ENCODE peak calls at places on chromosomes 1 and 21, in six cellular contexts. H is cardiac fibroblast; T is stimulated activated CD4-positive, alpha-beta T cell treated with anti-CD3 and anti-CD28 coated beads, Interleukin-4, amount 100 ng/mL, for 48 hours; J is stomach; X is NCI-H1436; S is mucosa of gallbladder. B is an unnamed sample.

GRCh38 chr1:59568158-59568935 is 246.4 kb upstream of the HOOK1 start:
- DNase-seq in T (no peak), J (no peak), S (no peak), X (no peak), H (peak), B (no peak)

GRCh38 chr21:22476214-22476613 is 1478.0 kb downstream of the NCAM2 start:
- DNase-seq in J (no peak), S (no peak), H (no peak), T (no peak), X (no peak), B (no peak)

GRCh38 chr1:62727656-62728396 is 39.6 kb upstream of the DOCK7 start:
- DNase-seq in J (no peak), T (no peak), S (no peak), X (no peak), H (no peak), B (no peak)

GRCh38 chr1:2786329-2787162 is 14.9 kb downstream of the TTC34 start:
- DNase-seq in S (peak), H (no peak), X (peak), J (peak), T (peak), B (no peak)

GRCh38 chr1:8010080-8010664 is 15.9 kb downstream of the ERRFI1 start:
- DNase-seq in X (no peak), T (no peak), H (peak), S (no peak), J (no peak), B (no peak)

GRCh38 chr1:2628933-2629626 is 3.7 kb downstream of the MMEL1 start:
- DNase-seq in S (no peak), T (no peak), X (no peak), H (no peak), J (no peak), B (no peak)

GRCh38 chr1:212234431-212235298 is 50.5 kb upstream of the PPP2R5A start:
- DNase-seq in S (peak), X (no peak), T (no peak), H (peak), J (no peak), B (no peak)

GRCh38 chr21:45542242-45542666 is at the start of gene SLC19A1:
- DNase-seq in T (peak), S (peak), X (peak), H (peak), J (peak), B (no peak)

GRCh38 chr1:23384312-23385058 is 14.8 kb upstream of the ZNF436 start:
- DNase-seq in H (peak), S (no peak), T (no peak), X (no peak), J (no peak), B (no peak)

GRCh38 chr1:209198926-209199325 is 384.6 kb upstream of the CAMK1G start:
- DNase-seq in J (no peak), T (no peak), S (no peak), X (no peak), H (no peak), B (no peak)

GRCh38 chr1:239952348-239953307 is 139.1 kb upstream of the FMN2 start:
- DNase-seq in X (peak), H (peak), T (no peak), S (peak), J (no peak), B (no peak)

GRCh38 chr1:109719337-109719837 is 7.3 kb downstream of the GSTM5 start:
- DNase-seq in T (no peak), X (no peak), S (no peak), J (no peak), H (peak), B (peak)

GRCh38 chr21:20882462-20883415 is 115.5 kb upstream of the NCAM2 start:
- DNase-seq in J (peak), H (peak), T (no peak), X (no peak), S (peak), B (no peak)

GRCh38 chr1:228664399-228664914 is 70.8 kb upstream of the RHOU start:
- DNase-seq in T (peak), S (peak), J (peak), X (peak), H (peak), B (no peak)

GRCh38 chr1:116368241-116368640 is 4.8 kb upstream of the ATP1A1 start:
- DNase-seq in T (no peak), H (no peak), J (no peak), S (no peak), X (no peak), B (no peak)

GRCh38 chr1:231724876-231725647 is 98.5 kb downstream of the DISC1 start:
- DNase-seq in S (peak), X (peak), J (no peak), T (peak), H (peak), B (no peak)

GRCh38 chr1:63108226-63108625 is 214.1 kb upstream of the FOXD3 start:
- DNase-seq in S (no peak), J (no peak), X (no peak), T (no peak), H (no peak), B (no peak)

GRCh38 chr1:52727114-52727586 is 897 bp downstream of the ZYG11B start:
- DNase-seq in T (no peak), X (no peak), H (peak), J (no peak), S (no peak), B (no peak)